ENCODE peak calls at places on chromosomes 6 and 20, in six cellular contexts. E, M, U, F, C and L are unnamed samples.
A peak's percentile ranks its signal among the peaks of the same experiment; 100 is the strongest.

GRCh38 chr6:84466521-84466920 is 239.1 kb upstream of the CEP162 start:
- DNase-seq in M (no peak), F (peak; percentile 16), C (no peak), U (no peak), E (no peak), L (no peak)

GRCh38 chr6:111586554-111586953 is 19.1 kb downstream of the TRAF3IP2 start:
- DNase-seq in F (no peak), E (no peak), U (no peak), M (no peak), C (peak; percentile 92), L (no peak)

GRCh38 chr6:117156701-117157100 is 108.7 kb upstream of the VGLL2 start:
- DNase-seq in C (no peak), F (no peak), E (no peak), U (no peak), M (no peak), L (no peak)

GRCh38 chr6:26464416-26465131 is 6.8 kb downstream of the BTN2A1 start:
- DNase-seq in E (no peak), C (no peak), U (no peak), F (no peak), M (no peak), L (no peak)

GRCh38 chr6:87391334-87391733 is 16.4 kb upstream of the CFAP206 start:
- DNase-seq in E (peak; percentile 41), C (peak; percentile 54), U (no peak), F (peak; percentile 19), M (peak; percentile 61), L (no peak)

GRCh38 chr6:125307150-125307838 is 5.5 kb upstream of the HDDC2 start:
- DNase-seq in F (no peak), E (no peak), U (no peak), M (no peak), C (no peak), L (no peak)

GRCh38 chr6:10256113-10256690 is 158.7 kb downstream of the TFAP2A start:
- DNase-seq in U (no peak), F (peak; percentile 7), E (no peak), C (peak; percentile 8), M (no peak), L (no peak)

GRCh38 chr20:18057994-18058349 is 256 bp upstream of the OVOL2 start:
- DNase-seq in C (no peak), E (peak; percentile 30), M (no peak), U (no peak), F (no peak), L (no peak)

GRCh38 chr6:16333580-16333979 is 95.2 kb downstream of the GMPR start:
- DNase-seq in F (no peak), C (no peak), E (no peak), M (no peak), U (no peak), L (no peak)

GRCh38 chr6:90383212-90383611 is 86.6 kb upstream of the BACH2 start:
- DNase-seq in U (no peak), F (no peak), C (no peak), M (no peak), E (no peak), L (no peak)

GRCh38 chr20:37943501-37944455 is 40.9 kb downstream of the VSTM2L start:
- DNase-seq in F (no peak), C (no peak), U (no peak), M (peak; percentile 50), E (no peak), L (peak; percentile 7)

GRCh38 chr6:114580882-114581281 is 238.1 kb upstream of the HS3ST5 start:
- DNase-seq in F (no peak), C (no peak), U (no peak), E (no peak), M (no peak), L (no peak)

GRCh38 chr20:53778041-53778516 is 184.4 kb upstream of the ZNF217 start:
- DNase-seq in C (no peak), U (no peak), M (no peak), F (no peak), E (no peak), L (no peak)

GRCh38 chr6:156280131-156280530 is 497.0 kb upstream of the ARID1B start:
- DNase-seq in E (no peak), F (no peak), M (no peak), C (peak; percentile 94), U (no peak), L (no peak)

GRCh38 chr20:33702861-33703260 is 16.7 kb upstream of the E2F1 start:
- DNase-seq in E (no peak), F (no peak), M (no peak), C (no peak), U (no peak), L (no peak)

GRCh38 chr6:155001482-155001881 is 6.4 kb downstream of the TIAM2 start:
- DNase-seq in U (no peak), C (no peak), F (no peak), M (no peak), E (no peak), L (no peak)

GRCh38 chr6:152232494-152233151 is 404.5 kb downstream of the SYNE1 start:
- DNase-seq in F (no peak), C (no peak), M (no peak), U (no peak), E (no peak), L (no peak)

GRCh38 chr20:20364747-20365558 is 3.0 kb upstream of the INSM1 start:
- DNase-seq in U (no peak), E (peak; percentile 18), C (peak; percentile 89), F (no peak), M (peak; percentile 34), L (no peak)

GRCh38 chr20:63461364-63461763 is 11.1 kb downstream of the KCNQ2 start:
- DNase-seq in U (no peak), M (peak; percentile 72), F (no peak), E (peak; percentile 79), C (no peak), L (no peak)

GRCh38 chr20:22501566-22502344 is 82.6 kb downstream of the FOXA2 start:
- DNase-seq in M (no peak), F (no peak), C (no peak), U (no peak), E (no peak), L (no peak)

GRCh38 chr6:31125162-31125561 is 4.9 kb upstream of the CDSN start:
- DNase-seq in U (no peak), F (no peak), C (peak; percentile 29), M (no peak), E (no peak), L (no peak)

GRCh38 chr6:141199074-141199473 is 933.7 kb upstream of the GJE1 start:
- DNase-seq in C (no peak), F (no peak), U (no peak), M (no peak), E (no peak), L (no peak)